ENCODE peak calls at places on chromosomes 16 and 17, in seven cellular contexts. E is mesendoderm, X is mesenchymal stem cell, J is H9, Q is IMR-90, K is H1, H is trophoblast cell. Y is an unnamed sample.

GRCh38 chr17:7439462-7440112 is at the start of gene FGF11:
- DNase-seq in E (no peak), X (no peak), J (no peak), Q (no peak), K (no peak), H (no peak), Y (no peak)

GRCh38 chr16:4494746-4495490 is 18.7 kb downstream of the HMOX2 start:
- DNase-seq in E (peak), X (peak), J (no peak), Q (peak), K (no peak), H (peak), Y (no peak)

GRCh38 chr16:81432899-81433560 is 11.6 kb upstream of the CMIP start:
- DNase-seq in E (no peak), X (no peak), J (peak), Q (no peak), K (no peak), H (no peak), Y (no peak)

GRCh38 chr17:17626840-17627239 is 35.3 kb upstream of the PEMT start:
- DNase-seq in E (no peak), X (no peak), J (no peak), Q (no peak), K (no peak), H (no peak), Y (no peak)

GRCh38 chr17:4550534-4551039 is 4.6 kb downstream of the MYBBP1A start:
- DNase-seq in E (no peak), X (no peak), J (no peak), Q (no peak), K (no peak), H (no peak), Y (no peak)

GRCh38 chr17:77358801-77359716 is 218.3 kb downstream of the SEC14L1 start:
- DNase-seq in E (no peak), X (no peak), J (no peak), Q (no peak), K (no peak), H (no peak), Y (no peak)

GRCh38 chr17:81002409-81003361 is 11.0 kb downstream of the CHMP6 start:
- DNase-seq in E (no peak), X (peak), J (no peak), Q (peak), K (no peak), H (no peak), Y (no peak)

GRCh38 chr17:8443756-8444155 is 8.1 kb downstream of the NDEL1 start:
- DNase-seq in E (no peak), X (no peak), J (no peak), Q (no peak), K (no peak), H (no peak), Y (no peak)

GRCh38 chr16:84308120-84308519 is 13.4 kb downstream of the WFDC1 start:
- DNase-seq in E (peak), X (peak), J (peak), Q (peak), K (peak), H (no peak), Y (peak)

GRCh38 chr16:30659507-30660423 is 1.5 kb downstream of the FBRS start:
- DNase-seq in E (peak), X (peak), J (no peak), Q (no peak), K (no peak), H (no peak), Y (no peak)

GRCh38 chr16:87210949-87211348 is 106.2 kb downstream of the C16orf95 start:
- DNase-seq in E (no peak), X (no peak), J (no peak), Q (peak), K (no peak), H (no peak), Y (no peak)

GRCh38 chr16:54050281-54051210 is 236.0 kb downstream of the IRX3 start:
- DNase-seq in E (peak), X (peak), J (peak), Q (no peak), K (no peak), H (no peak), Y (no peak)

GRCh38 chr16:12539185-12539929 is 264.3 kb downstream of the CPPED1 start:
- DNase-seq in E (no peak), X (peak), J (no peak), Q (peak), K (no peak), H (no peak), Y (no peak)

GRCh38 chr17:17073006-17073626 is 30.9 kb downstream of the MPRIP start:
- DNase-seq in E (no peak), X (no peak), J (no peak), Q (no peak), K (no peak), H (no peak), Y (no peak)

GRCh38 chr16:57613514-57613913 is 14.9 kb upstream of the ADGRG1 start:
- DNase-seq in E (no peak), X (no peak), J (peak), Q (no peak), K (peak), H (no peak), Y (no peak)

GRCh38 chr16:19757762-19758595 is 39.9 kb downstream of the IQCK start:
- DNase-seq in E (no peak), X (no peak), J (no peak), Q (peak), K (no peak), H (no peak), Y (no peak)

GRCh38 chr16:85398050-85398451 is 215.1 kb upstream of the GSE1 start:
- DNase-seq in E (no peak), X (no peak), J (no peak), Q (no peak), K (peak), H (no peak), Y (no peak)

GRCh38 chr16:57316390-57317017 is 32.0 kb upstream of the PLLP start:
- DNase-seq in E (peak), X (peak), J (no peak), Q (peak), K (peak), H (no peak), Y (no peak)

GRCh38 chr16:87273471-87274030 is 43.6 kb downstream of the C16orf95 start:
- DNase-seq in E (no peak), X (no peak), J (no peak), Q (no peak), K (no peak), H (no peak), Y (no peak)

GRCh38 chr16:87252269-87252970 is 64.8 kb downstream of the C16orf95 start:
- DNase-seq in E (no peak), X (no peak), J (no peak), Q (no peak), K (no peak), H (peak), Y (no peak)

GRCh38 chr16:75640598-75640997 is 6.9 kb downstream of the KARS1 start:
- DNase-seq in E (peak), X (peak), J (no peak), Q (peak), K (no peak), H (no peak), Y (no peak)

GRCh38 chr17:73203135-73203787 is 10.4 kb downstream of the COG1 start:
- DNase-seq in E (no peak), X (no peak), J (no peak), Q (no peak), K (no peak), H (no peak), Y (no peak)

GRCh38 chr17:32801641-32802040 is 75.3 kb downstream of the MYO1D start:
- DNase-seq in E (no peak), X (no peak), J (no peak), Q (no peak), K (no peak), H (no peak), Y (no peak)

GRCh38 chr17:78573955-78574354 is 3.2 kb downstream of the DNAH17 start:
- DNase-seq in E (no peak), X (no peak), J (no peak), Q (no peak), K (no peak), H (no peak), Y (no peak)

GRCh38 chr16:27841911-27842310 is 221.6 kb downstream of the GSG1L start:
- DNase-seq in E (no peak), X (no peak), J (no peak), Q (no peak), K (no peak), H (no peak), Y (no peak)

GRCh38 chr17:27461192-27461859 is 5.1 kb downstream of the KSR1 start:
- DNase-seq in E (peak), X (peak), J (no peak), Q (no peak), K (no peak), H (peak), Y (no peak)

GRCh38 chr17:14373587-14374259 is 72.8 kb downstream of the HS3ST3B1 start:
- DNase-seq in E (peak), X (peak), J (no peak), Q (peak), K (no peak), H (peak), Y (no peak)

GRCh38 chr16:81711609-81712329 is 67.3 kb upstream of the PLCG2 start:
- DNase-seq in E (peak), X (peak), J (peak), Q (peak), K (no peak), H (peak), Y (no peak)

GRCh38 chr17:32970281-32970680 is 21.4 kb upstream of the SPACA3 start:
- DNase-seq in E (no peak), X (no peak), J (no peak), Q (no peak), K (no peak), H (peak), Y (no peak)

GRCh38 chr17:69501591-69502468 is 87.3 kb downstream of the MAP2K6 start:
- DNase-seq in E (peak), X (peak), J (peak), Q (peak), K (no peak), H (no peak), Y (no peak)

GRCh38 chr16:3431779-3432219 is 11.5 kb downstream of the ZNF597 start:
- DNase-seq in E (no peak), X (no peak), J (no peak), Q (peak), K (no peak), H (no peak), Y (no peak)

GRCh38 chr17:8122923-8123694 is 797 bp downstream of the HES7 start:
- DNase-seq in E (peak), X (peak), J (peak), Q (peak), K (peak), H (no peak), Y (peak)

GRCh38 chr17:60464343-60464742 is 42.1 kb downstream of the CHCT1 start:
- DNase-seq in E (no peak), X (no peak), J (no peak), Q (no peak), K (no peak), H (no peak), Y (no peak)

GRCh38 chr17:60468371-60468770 is 46.1 kb downstream of the CHCT1 start:
- DNase-seq in E (no peak), X (peak), J (no peak), Q (peak), K (no peak), H (no peak), Y (no peak)

GRCh38 chr17:60461584-60461983 is 39.3 kb downstream of the CHCT1 start:
- DNase-seq in E (no peak), X (no peak), J (no peak), Q (no peak), K (no peak), H (no peak), Y (no peak)

GRCh38 chr17:60463157-60463820 is 41.0 kb downstream of the CHCT1 start:
- DNase-seq in E (no peak), X (peak), J (no peak), Q (no peak), K (no peak), H (no peak), Y (no peak)
- H2AK5ac ChIP-seq in E (no peak), X (no peak), J (no peak), Q (no peak), K (no peak), H (no peak), Y (no peak)

DNA sequence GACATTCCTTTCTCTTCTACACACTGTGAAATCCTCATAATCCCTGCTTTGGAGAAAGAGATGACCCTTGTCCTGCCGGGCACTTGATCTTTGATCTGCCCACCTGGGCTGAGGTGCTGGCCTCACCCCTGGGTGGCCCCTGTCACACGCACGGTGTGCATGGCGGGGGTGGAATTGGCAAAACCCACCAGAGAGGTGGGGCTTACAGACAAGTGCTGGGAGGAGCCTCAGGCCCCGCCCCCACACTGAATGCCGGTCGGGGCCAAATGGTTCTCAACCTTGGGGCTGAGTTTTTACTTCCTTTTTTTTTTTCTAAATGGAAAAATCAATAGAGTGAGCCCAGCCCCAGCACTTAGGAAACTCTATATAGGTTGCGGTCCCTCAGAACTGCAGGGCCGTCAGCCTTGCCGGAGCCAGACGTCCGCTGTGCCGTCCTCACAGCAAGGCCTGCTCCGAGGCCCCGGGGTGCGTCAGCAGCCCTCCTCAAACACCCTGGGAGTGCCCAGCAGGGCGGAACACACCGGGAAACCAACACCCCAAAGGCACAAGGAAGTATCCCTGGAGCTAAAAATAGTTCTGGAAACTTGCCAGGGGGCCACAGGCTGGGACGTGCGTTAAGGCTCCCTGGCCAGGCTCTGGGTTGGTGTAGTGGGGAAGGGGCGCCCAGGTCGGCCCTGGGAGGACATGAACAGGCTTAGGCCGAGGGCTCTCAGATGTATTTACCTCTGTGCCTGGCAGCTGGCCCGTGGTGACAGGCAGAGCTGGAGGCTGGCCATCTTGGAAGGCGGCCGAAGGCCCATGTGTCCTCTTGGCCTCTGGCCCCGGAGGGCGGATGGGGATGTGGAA is 11.0 kb downstream of the GPRC5C start:
- DNase-seq in E (no peak), X (no peak), J (peak), Q (no peak), K (peak), H (no peak), Y (no peak)
- H2AK5ac ChIP-seq in E (no peak), X (peak), J (no peak), Q (no peak), K (no peak), H (no peak), Y (peak)

DNA sequence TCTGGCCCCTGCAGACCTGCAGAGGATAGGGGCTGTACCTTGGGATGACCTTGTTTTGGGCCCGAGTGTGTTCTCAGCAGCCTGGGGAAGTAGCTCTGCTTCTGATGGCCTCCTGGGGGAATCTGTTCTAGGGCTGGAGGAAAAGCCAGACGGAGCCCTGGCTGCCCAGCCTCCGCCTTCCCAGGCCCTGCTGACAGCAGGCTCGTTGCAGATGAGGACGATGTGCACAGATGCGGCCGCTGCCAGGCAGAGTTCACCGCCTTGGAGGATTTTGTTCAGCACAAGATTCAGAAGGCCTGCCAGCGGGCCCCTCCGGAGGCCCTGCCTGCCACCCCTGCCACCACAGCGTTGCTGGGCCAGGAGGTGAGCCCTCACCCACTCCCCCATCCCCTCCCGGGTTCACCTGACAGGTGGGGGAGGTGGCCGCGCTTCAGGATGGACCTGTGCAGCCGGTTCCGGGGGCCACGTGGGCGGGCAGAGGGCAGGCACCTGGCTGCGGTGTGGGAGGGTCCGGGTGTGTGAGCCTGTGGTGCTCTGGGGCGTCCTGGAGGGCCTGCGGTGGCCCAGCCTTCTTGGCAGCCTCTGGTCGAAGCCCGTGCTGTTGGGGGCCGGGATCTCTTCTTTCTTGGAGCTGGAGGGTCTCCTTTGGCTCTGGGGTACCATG is 4.9 kb downstream of the E4F1 start:
- DNase-seq in E (no peak), X (no peak), J (no peak), Q (no peak), K (no peak), H (no peak), Y (no peak)
- H2AK5ac ChIP-seq in E (no peak), X (no peak), J (no peak), Q (no peak), K (no peak), H (no peak), Y (no peak)

GRCh38 chr16:89730610-89731234 is 9.4 kb downstream of the ZNF276 start:
- DNase-seq in E (no peak), X (no peak), J (no peak), Q (no peak), K (no peak), H (no peak), Y (no peak)
- H2AK5ac ChIP-seq in E (no peak), X (no peak), J (no peak), Q (no peak), K (no peak), H (no peak), Y (no peak)

GRCh38 chr17:31122746-31123145 is 28.0 kb downstream of the NF1 start:
- DNase-seq in E (no peak), X (no peak), J (no peak), Q (no peak), K (no peak), H (no peak), Y (no peak)

GRCh38 chr17:31131299-31131698 is 36.5 kb downstream of the NF1 start:
- DNase-seq in E (no peak), X (no peak), J (no peak), Q (no peak), K (no peak), H (no peak), Y (no peak)

GRCh38 chr17:31128241-31128640 is 33.5 kb downstream of the NF1 start:
- DNase-seq in E (no peak), X (no peak), J (no peak), Q (no peak), K (no peak), H (no peak), Y (no peak)

GRCh38 chr17:31130286-31131224 is 35.8 kb downstream of the NF1 start:
- DNase-seq in E (peak), X (no peak), J (peak), Q (no peak), K (no peak), H (no peak), Y (no peak)

GRCh38 chr17:31126318-31126717 is 31.5 kb downstream of the NF1 start:
- DNase-seq in E (no peak), X (no peak), J (no peak), Q (no peak), K (no peak), H (no peak), Y (no peak)
- H2AK5ac ChIP-seq in E (no peak), X (no peak), J (no peak), Q (no peak), K (no peak), H (no peak), Y (no peak)

DNA sequence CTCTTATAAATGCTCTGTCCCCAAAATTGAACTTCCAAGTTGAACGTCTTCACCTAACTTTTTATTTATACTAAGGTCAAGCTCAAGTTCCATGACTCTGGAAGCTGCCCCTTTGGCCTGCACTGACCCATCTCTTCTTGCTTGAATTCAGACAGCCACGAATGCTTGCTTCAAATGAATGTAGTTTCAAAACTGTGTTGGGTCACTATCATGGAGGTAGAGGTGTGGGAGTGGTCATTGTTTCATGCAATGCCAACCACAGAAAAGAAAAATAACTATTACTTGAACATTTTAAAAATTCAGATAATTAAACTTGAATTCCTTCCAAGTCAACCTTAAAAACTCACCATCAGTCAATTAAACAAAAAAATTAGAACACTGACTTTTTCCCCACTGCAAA is 2.5 kb downstream of the ITFG1 start:
- DNase-seq in E (no peak), X (no peak), J (no peak), Q (no peak), K (no peak), H (no peak), Y (no peak)
- H2AK5ac ChIP-seq in E (no peak), X (no peak), J (no peak), Q (no peak), K (no peak), H (no peak), Y (no peak)

DNA sequence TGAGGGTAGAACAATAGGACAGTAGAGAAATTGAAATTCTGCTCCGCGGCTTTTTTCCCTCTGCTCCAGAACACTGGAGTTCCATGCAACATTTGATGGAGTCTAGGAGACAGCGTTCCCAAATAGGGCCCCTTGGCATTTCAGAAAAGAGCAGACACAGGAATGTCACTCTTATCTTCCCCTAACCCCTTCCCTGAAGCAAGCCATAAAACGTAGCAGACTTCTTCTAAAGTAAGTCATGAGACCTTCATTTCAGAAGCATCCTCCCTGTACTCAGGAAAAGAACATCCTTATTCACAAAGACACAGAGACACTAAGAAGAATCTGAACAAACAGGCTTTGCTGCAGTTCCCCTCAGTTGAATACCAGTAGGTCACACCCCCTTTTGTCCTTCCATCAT is 296.1 kb upstream of the SOX9 start:
- DNase-seq in E (peak), X (no peak), J (no peak), Q (no peak), K (no peak), H (no peak), Y (no peak)
- H2AK5ac ChIP-seq in E (no peak), X (no peak), J (no peak), Q (no peak), K (no peak), H (no peak), Y (no peak)